ENCODE peak calls at places on chromosome 17, in eight cellular contexts. One of them, this sample, is unnamed.

GRCh38 chr17:40559016-40559853 is 6.0 kb downstream of the CCR7 start:
- DNase-seq in esophagus muscularis mucosa: peak
- DNase-seq in suprapubic skin: peak
- DNase-seq in endothelial cell of umbilical vein: no peak
- DNase-seq in K562: no peak
- DNase-seq in tibial nerve: no peak
- DNase-seq in heart left ventricle: no peak
- DNase-seq in A549: no peak
- DNase-seq in this sample: no peak

GRCh38 chr17:72185571-72185970 is 64.8 kb downstream of the SOX9 start:
- DNase-seq in heart left ventricle: peak
- DNase-seq in endothelial cell of umbilical vein: no peak
- DNase-seq in suprapubic skin: no peak
- DNase-seq in tibial nerve: no peak
- DNase-seq in K562: no peak
- DNase-seq in esophagus muscularis mucosa: no peak
- DNase-seq in A549: no peak
- DNase-seq in this sample: no peak

GRCh38 chr17:57289130-57289529 is 32.8 kb downstream of the MSI2 start:
- DNase-seq in tibial nerve: no peak
- DNase-seq in suprapubic skin: no peak
- DNase-seq in esophagus muscularis mucosa: no peak
- DNase-seq in K562: no peak
- DNase-seq in endothelial cell of umbilical vein: no peak
- DNase-seq in heart left ventricle: no peak
- DNase-seq in A549: no peak
- DNase-seq in this sample: no peak

GRCh38 chr17:67186782-67187181 is 58.2 kb downstream of the HELZ start:
- DNase-seq in suprapubic skin: no peak
- DNase-seq in esophagus muscularis mucosa: no peak
- DNase-seq in endothelial cell of umbilical vein: no peak
- DNase-seq in tibial nerve: no peak
- DNase-seq in heart left ventricle: no peak
- DNase-seq in K562: no peak
- DNase-seq in A549: no peak
- DNase-seq in this sample: no peak

GRCh38 chr17:30117548-30118155 is 1.0 kb downstream of the NSRP1 start:
- DNase-seq in endothelial cell of umbilical vein: no peak
- DNase-seq in suprapubic skin: no peak
- DNase-seq in heart left ventricle: no peak
- DNase-seq in A549: no peak
- DNase-seq in tibial nerve: no peak
- DNase-seq in esophagus muscularis mucosa: no peak
- DNase-seq in K562: no peak
- DNase-seq in this sample: no peak

GRCh38 chr17:17905036-17905320 is 67.2 kb downstream of the TOM1L2 start:
- DNase-seq in A549: no peak
- DNase-seq in K562: no peak
- DNase-seq in esophagus muscularis mucosa: no peak
- DNase-seq in heart left ventricle: no peak
- DNase-seq in tibial nerve: no peak
- DNase-seq in endothelial cell of umbilical vein: no peak
- DNase-seq in suprapubic skin: no peak
- DNase-seq in this sample: no peak

GRCh38 chr17:4721203-4722135 is 9.8 kb upstream of the MED11 start:
- DNase-seq in heart left ventricle: peak
- DNase-seq in K562: peak
- DNase-seq in A549: peak
- DNase-seq in tibial nerve: no peak
- DNase-seq in esophagus muscularis mucosa: no peak
- DNase-seq in endothelial cell of umbilical vein: peak
- DNase-seq in suprapubic skin: no peak
- DNase-seq in this sample: no peak

GRCh38 chr17:8158267-8159031 is 4.3 kb downstream of the VAMP2 start:
- DNase-seq in K562: peak
- DNase-seq in suprapubic skin: peak
- DNase-seq in heart left ventricle: peak
- DNase-seq in esophagus muscularis mucosa: peak
- DNase-seq in tibial nerve: peak
- DNase-seq in endothelial cell of umbilical vein: peak
- DNase-seq in A549: peak
- DNase-seq in this sample: peak

GRCh38 chr17:81429813-81430510 is 34.7 kb downstream of the BAHCC1 start:
- DNase-seq in A549: no peak
- DNase-seq in tibial nerve: no peak
- DNase-seq in K562: no peak
- DNase-seq in endothelial cell of umbilical vein: no peak
- DNase-seq in esophagus muscularis mucosa: no peak
- DNase-seq in heart left ventricle: no peak
- DNase-seq in suprapubic skin: no peak
- DNase-seq in this sample: no peak

GRCh38 chr17:83173180-83173996 is 94.0 kb downstream of the METRNL start:
- DNase-seq in suprapubic skin: no peak
- DNase-seq in heart left ventricle: no peak
- DNase-seq in A549: no peak
- DNase-seq in endothelial cell of umbilical vein: no peak
- DNase-seq in K562: no peak
- DNase-seq in tibial nerve: peak
- DNase-seq in esophagus muscularis mucosa: no peak
- DNase-seq in this sample: no peak

GRCh38 chr17:63039899-63040602 is 74.0 kb downstream of the TANC2 start:
- DNase-seq in endothelial cell of umbilical vein: peak
- DNase-seq in suprapubic skin: no peak
- DNase-seq in A549: peak
- DNase-seq in heart left ventricle: no peak
- DNase-seq in K562: no peak
- DNase-seq in tibial nerve: no peak
- DNase-seq in esophagus muscularis mucosa: no peak
- DNase-seq in this sample: no peak

GRCh38 chr17:80287038-80287437 is 26.4 kb downstream of the RNF213 start:
- DNase-seq in K562: no peak
- DNase-seq in tibial nerve: no peak
- DNase-seq in esophagus muscularis mucosa: no peak
- DNase-seq in endothelial cell of umbilical vein: no peak
- DNase-seq in suprapubic skin: no peak
- DNase-seq in heart left ventricle: no peak
- DNase-seq in A549: no peak
- DNase-seq in this sample: no peak

GRCh38 chr17:49439673-49440571 is 25.2 kb upstream of the PHB1 start:
- DNase-seq in endothelial cell of umbilical vein: no peak
- DNase-seq in tibial nerve: no peak
- DNase-seq in esophagus muscularis mucosa: no peak
- DNase-seq in K562: no peak
- DNase-seq in heart left ventricle: no peak
- DNase-seq in A549: no peak
- DNase-seq in suprapubic skin: peak
- DNase-seq in this sample: no peak

DNA sequence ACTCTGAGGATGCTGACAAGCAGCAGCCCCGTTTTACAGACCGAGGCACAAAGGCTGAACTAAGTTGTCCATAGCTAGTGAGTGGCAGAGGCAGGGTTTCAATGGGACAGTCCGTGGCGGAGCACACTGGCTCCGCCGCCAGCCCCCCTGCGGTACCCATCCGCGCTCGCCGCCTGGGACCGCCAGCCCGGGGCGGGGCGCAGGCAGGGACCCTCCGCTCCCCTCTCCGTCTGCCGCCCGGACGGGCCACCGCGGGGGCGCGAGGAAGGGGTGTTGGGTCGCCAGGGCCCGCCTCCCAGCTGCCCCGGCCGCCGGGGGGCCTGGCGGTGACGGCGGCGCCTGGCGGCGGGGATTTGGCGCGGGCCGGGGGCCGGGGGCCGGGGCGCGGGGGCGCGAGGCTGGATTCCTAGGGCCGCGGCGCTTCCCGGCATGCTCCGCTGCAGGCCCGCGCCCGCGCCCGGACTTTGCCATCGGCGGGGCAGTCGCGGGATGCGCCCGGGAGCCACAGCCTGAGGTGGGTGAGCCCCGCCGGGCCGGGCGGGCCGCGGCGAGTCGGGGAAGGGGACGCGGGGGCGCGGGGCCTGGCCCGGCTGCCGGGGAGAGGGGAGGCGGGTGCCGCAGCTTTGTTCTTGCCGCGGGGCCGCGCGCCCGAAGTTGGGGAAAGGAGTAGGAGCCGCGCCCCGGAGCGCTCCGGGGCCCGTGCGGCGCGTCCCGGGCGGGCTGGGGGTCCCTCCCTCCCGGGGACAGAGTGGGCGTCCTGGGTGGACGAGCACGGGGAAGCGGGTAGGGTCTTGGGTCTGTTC is at the start of gene TMEM98:
- DNase-seq in tibial nerve: no peak
- DNase-seq in endothelial cell of umbilical vein: no peak
- DNase-seq in suprapubic skin: no peak
- DNase-seq in A549: no peak
- DNase-seq in esophagus muscularis mucosa: no peak
- DNase-seq in heart left ventricle: no peak
- DNase-seq in K562: peak
- DNase-seq in this sample: no peak
- TF ChIP-seq POLR2A in tibial nerve: no peak
- TF ChIP-seq POLR2A in endothelial cell of umbilical vein: no peak
- TF ChIP-seq POLR2A in suprapubic skin: no peak
- TF ChIP-seq POLR2A in A549: no peak
- TF ChIP-seq POLR2A in esophagus muscularis mucosa: no peak
- TF ChIP-seq POLR2A in heart left ventricle: no peak
- TF ChIP-seq POLR2A in K562: peak
- TF ChIP-seq POLR2A in this sample: no peak

DNA sequence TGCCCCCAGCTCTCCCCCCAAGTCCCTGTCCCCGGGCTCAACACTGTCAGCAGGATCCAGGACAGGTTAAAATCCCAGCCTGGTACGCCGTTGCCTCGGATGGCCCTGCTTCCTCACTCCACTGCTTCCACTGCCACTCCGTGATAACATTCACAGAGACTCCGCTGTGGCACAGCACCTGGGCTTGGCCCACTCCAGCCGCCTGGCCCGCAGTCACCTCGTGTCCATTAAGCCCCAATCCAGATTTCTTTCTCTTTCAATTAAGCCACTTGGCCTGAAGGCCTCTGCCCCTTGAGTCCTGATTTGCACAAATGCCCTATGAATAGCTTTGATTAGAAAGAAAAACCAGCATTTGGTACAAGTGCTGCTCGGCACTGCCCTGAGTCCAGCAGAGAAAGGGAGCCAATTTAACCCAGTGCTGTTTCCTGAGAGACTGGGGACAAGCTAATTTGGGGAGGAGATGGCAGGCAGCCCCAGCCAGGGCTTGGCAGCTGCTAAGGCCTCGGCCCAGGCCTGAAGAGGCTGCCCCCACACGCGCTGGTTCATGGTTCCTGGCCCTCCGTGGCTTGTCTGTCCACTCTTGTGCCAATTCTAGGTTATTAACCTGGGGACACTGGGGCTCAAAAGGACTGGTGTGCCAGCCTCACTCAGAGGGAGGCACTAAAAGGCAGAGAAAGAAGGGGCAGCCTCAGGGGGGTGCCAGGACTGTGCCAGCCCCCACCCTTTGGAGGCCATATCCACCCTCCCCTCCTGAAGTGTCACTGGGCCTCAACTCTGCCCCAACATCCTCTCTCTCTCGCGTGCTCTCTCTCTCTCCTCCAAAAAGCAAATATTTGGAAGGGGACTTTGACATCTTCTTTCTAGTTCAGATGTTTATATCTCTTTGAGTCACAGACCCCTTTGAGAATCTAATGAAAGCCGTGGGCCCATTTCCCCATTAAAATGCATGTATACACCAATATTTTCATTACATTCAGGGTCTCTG is 29.8 kb upstream of the SPPL2C start:
- DNase-seq in tibial nerve: no peak
- DNase-seq in heart left ventricle: no peak
- DNase-seq in K562: no peak
- DNase-seq in A549: no peak
- DNase-seq in esophagus muscularis mucosa: no peak
- DNase-seq in endothelial cell of umbilical vein: no peak
- DNase-seq in suprapubic skin: no peak
- DNase-seq in this sample: no peak
- H3K27ac ChIP-seq in tibial nerve: no peak
- H3K27ac ChIP-seq in heart left ventricle: no peak
- H3K27ac ChIP-seq in K562: no peak
- H3K27ac ChIP-seq in A549: no peak
- H3K27ac ChIP-seq in esophagus muscularis mucosa: no peak
- H3K27ac ChIP-seq in endothelial cell of umbilical vein: no peak
- H3K27ac ChIP-seq in suprapubic skin: no peak
- H3K27ac ChIP-seq in this sample: no peak

GRCh38 chr17:31405941-31406371 is 14.5 kb downstream of the RAB11FIP4 start:
- DNase-seq in tibial nerve: no peak
- DNase-seq in endothelial cell of umbilical vein: no peak
- DNase-seq in suprapubic skin: no peak
- DNase-seq in K562: no peak
- DNase-seq in heart left ventricle: no peak
- DNase-seq in A549: no peak
- DNase-seq in esophagus muscularis mucosa: no peak
- DNase-seq in this sample: no peak
- TF ChIP-seq CTCF in tibial nerve: no peak
- TF ChIP-seq CTCF in endothelial cell of umbilical vein: no peak
- TF ChIP-seq CTCF in suprapubic skin: no peak
- TF ChIP-seq CTCF in K562: no peak
- TF ChIP-seq CTCF in heart left ventricle: no peak
- TF ChIP-seq CTCF in A549: no peak
- TF ChIP-seq CTCF in esophagus muscularis mucosa: no peak
- TF ChIP-seq CTCF in this sample: no peak

GRCh38 chr17:28725660-28726395 is at the start of gene TLCD1:
- DNase-seq in suprapubic skin: no peak
- DNase-seq in tibial nerve: peak
- DNase-seq in esophagus muscularis mucosa: no peak
- DNase-seq in A549: peak
- DNase-seq in heart left ventricle: peak
- DNase-seq in K562: peak
- DNase-seq in endothelial cell of umbilical vein: peak
- DNase-seq in this sample: no peak

GRCh38 chr17:28724500-28725165 is 1.4 kb downstream of the TLCD1 start:
- DNase-seq in endothelial cell of umbilical vein: no peak
- DNase-seq in K562: no peak
- DNase-seq in suprapubic skin: no peak
- DNase-seq in A549: peak
- DNase-seq in tibial nerve: no peak
- DNase-seq in heart left ventricle: no peak
- DNase-seq in esophagus muscularis mucosa: no peak
- DNase-seq in this sample: no peak

GRCh38 chr17:28726912-28727726 is 1.1 kb upstream of the TLCD1 start:
- DNase-seq in tibial nerve: peak
- DNase-seq in heart left ventricle: peak
- DNase-seq in K562: peak
- DNase-seq in A549: peak
- DNase-seq in esophagus muscularis mucosa: peak
- DNase-seq in suprapubic skin: peak
- DNase-seq in endothelial cell of umbilical vein: peak
- DNase-seq in this sample: no peak

GRCh38 chr17:28726396-28726911 is 421 bp upstream of the TLCD1 start:
- DNase-seq in suprapubic skin: no peak
- DNase-seq in endothelial cell of umbilical vein: no peak
- DNase-seq in tibial nerve: no peak
- DNase-seq in esophagus muscularis mucosa: no peak
- DNase-seq in K562: no peak
- DNase-seq in heart left ventricle: peak
- DNase-seq in A549: peak
- DNase-seq in this sample: peak

DNA sequence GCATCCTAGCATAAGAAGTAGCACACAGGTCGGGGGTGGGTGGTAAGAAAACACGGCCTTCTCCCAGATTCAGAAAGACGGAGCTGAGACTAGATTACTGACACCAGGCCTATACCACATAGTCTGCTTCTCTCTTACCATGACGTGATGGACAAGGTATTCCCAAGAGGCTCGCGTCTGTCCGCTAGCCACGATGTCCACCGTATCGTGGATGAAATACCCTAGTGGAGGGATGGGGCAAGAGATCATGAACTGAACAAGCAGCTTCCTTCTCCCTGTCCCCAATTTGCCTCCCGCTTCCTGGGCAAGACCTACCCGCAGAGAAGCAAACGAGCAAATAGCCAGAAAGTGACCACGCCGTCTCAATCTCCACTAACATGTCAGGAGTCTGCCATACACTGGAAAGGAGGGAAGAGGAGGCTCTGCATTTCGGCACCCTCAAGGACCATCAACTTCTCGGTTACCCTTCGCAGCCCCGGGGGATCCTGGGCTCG is 820 bp downstream of the TLCD1 start:
- DNase-seq in suprapubic skin: no peak
- DNase-seq in tibial nerve: no peak
- DNase-seq in esophagus muscularis mucosa: no peak
- DNase-seq in endothelial cell of umbilical vein: peak
- DNase-seq in K562: peak
- DNase-seq in heart left ventricle: no peak
- DNase-seq in A549: peak
- DNase-seq in this sample: no peak
- TF ChIP-seq POLR2A in suprapubic skin: no peak
- TF ChIP-seq POLR2A in tibial nerve: no peak
- TF ChIP-seq POLR2A in esophagus muscularis mucosa: no peak
- TF ChIP-seq POLR2A in endothelial cell of umbilical vein: peak
- TF ChIP-seq POLR2A in K562: peak
- TF ChIP-seq POLR2A in heart left ventricle: no peak
- TF ChIP-seq POLR2A in A549: peak
- TF ChIP-seq POLR2A in this sample: no peak

This sample was measured in esophagus squamous epithelium.